ENCODE peak calls at places on chromosomes 5 and 9, in six cellular contexts. Z, V, K, C, M and J are unnamed samples.

GRCh38 chr9:61665330-61665751 is 475.5 kb downstream of the SPATA31A7 start:
- DNase-seq in V (no peak), C (no peak), Z (no peak), K (no peak), M (no peak), J (no peak)

GRCh38 chr5:106601605-106602004 is 1069.1 kb downstream of the EFNA5 start:
- DNase-seq in Z (no peak), C (no peak), V (no peak), M (no peak), K (no peak), J (peak)

GRCh38 chr5:115461093-115461492 is 83.5 kb downstream of the FEM1C start:
- DNase-seq in M (no peak), K (no peak), C (no peak), Z (no peak), V (no peak), J (peak)

GRCh38 chr9:75175395-75175794 is 87.1 kb downstream of the OSTF1 start:
- DNase-seq in M (no peak), Z (no peak), K (no peak), C (no peak), V (no peak), J (no peak)

GRCh38 chr5:66967826-66968262 is 228.8 kb downstream of the CD180 start:
- DNase-seq in V (no peak), C (no peak), M (no peak), Z (no peak), K (no peak), J (peak)

GRCh38 chr9:128921881-128922763 is 1.3 kb downstream of the PHYHD1 start:
- DNase-seq in M (peak), Z (peak), V (no peak), K (no peak), C (no peak), J (peak)

GRCh38 chr9:127087411-127087810 is 35.0 kb downstream of the ANGPTL2 start:
- DNase-seq in C (no peak), K (no peak), Z (no peak), M (no peak), V (no peak), J (no peak)

GRCh38 chr9:108684288-108685025 is 171.3 kb downstream of the ACTL7B start:
- DNase-seq in C (no peak), M (no peak), Z (no peak), K (no peak), V (no peak), J (no peak)

GRCh38 chr9:82982271-82982880 is 80.6 kb downstream of the RASEF start:
- DNase-seq in V (no peak), M (no peak), K (no peak), Z (no peak), C (no peak), J (no peak)

GRCh38 chr9:109035684-109036423 is 22.6 kb upstream of the CTNNAL1 start:
- DNase-seq in M (peak), Z (peak), K (peak), C (peak), V (no peak), J (peak)

GRCh38 chr5:180806351-180807011 is 3.9 kb upstream of the MGAT1 start:
- DNase-seq in V (no peak), Z (no peak), M (peak), K (no peak), C (no peak), J (no peak)

GRCh38 chr9:35859310-35859994 is 10.7 kb downstream of the OR13J1 start:
- DNase-seq in K (no peak), M (no peak), C (no peak), V (no peak), Z (no peak), J (peak)

GRCh38 chr9:129551393-129551973 is 69.4 kb downstream of the C9orf50 start:
- DNase-seq in K (no peak), C (no peak), Z (no peak), V (no peak), M (no peak), J (no peak)

GRCh38 chr9:105254226-105254625 is 9.8 kb downstream of the SLC44A1 start:
- DNase-seq in Z (no peak), K (peak), M (no peak), V (no peak), C (no peak), J (no peak)

GRCh38 chr9:98211260-98211659 is 18.8 kb upstream of the CORO2A start:
- DNase-seq in V (no peak), C (no peak), Z (no peak), K (no peak), M (no peak), J (no peak)

GRCh38 chr5:1090538-1090937 is 21.3 kb downstream of the SLC12A7 start:
- DNase-seq in C (no peak), M (no peak), Z (no peak), K (no peak), V (no peak), J (peak)

GRCh38 chr9:93319301-93319991 is 132.0 kb upstream of the FAM120A start:
- DNase-seq in Z (no peak), C (no peak), M (no peak), K (no peak), V (no peak), J (no peak)

GRCh38 chr9:18358325-18358724 is 115.6 kb upstream of the ADAMTSL1 start:
- DNase-seq in M (no peak), V (no peak), C (no peak), K (no peak), Z (no peak), J (no peak)